ENCODE peak calls at places on chromosomes 13 and 19, in five cellular contexts. L is CD8-positive, alpha-beta T cell; C is bronchial epithelial cell; P is fibroblast of lung; F is tibial artery. U is an unnamed sample.

GRCh38 chr19:40424637-40425449 is 949 bp downstream of the SERTAD1 start:
- DNase-seq in L (no peak), F (no peak), P (peak; percentile 23), C (no peak), U (no peak)

GRCh38 chr13:41645313-41645712 is 188.0 kb downstream of the RGCC start:
- DNase-seq in C (peak; percentile 72), F (peak; percentile 82), P (peak; percentile 89), L (no peak), U (no peak)

GRCh38 chr13:67223024-67223423 is 7.1 kb downstream of the PCDH9 start:
- DNase-seq in F (no peak), C (peak; percentile 43), L (no peak), P (peak; percentile 74), U (no peak)

GRCh38 chr13:45121421-45121820 is 1.1 kb downstream of the GTF2F2 start:
- DNase-seq in F (no peak), L (no peak), C (peak; percentile 41), P (peak; percentile 43), U (peak; percentile 15)

GRCh38 chr19:51810228-51810627 is 15.3 kb downstream of the FPR3 start:
- DNase-seq in P (no peak), C (no peak), L (no peak), F (no peak), U (no peak)

GRCh38 chr13:111388851-111389500 is 68.5 kb downstream of the TEX29 start:
- DNase-seq in L (peak; percentile 23), C (no peak), P (no peak), F (peak; percentile 40), U (no peak)

GRCh38 chr13:44331912-44332840 is 41.4 kb upstream of the SERP2 start:
- DNase-seq in C (no peak), P (peak; percentile 96), F (peak; percentile 89), L (no peak), U (no peak)

GRCh38 chr19:2544576-2545415 is 68.9 kb downstream of the GADD45B start:
- DNase-seq in F (peak; percentile 66), C (no peak), P (peak; percentile 31), L (no peak), U (no peak)

GRCh38 chr19:41353466-41354342 is at the start of gene TGFB1:
- DNase-seq in F (peak; percentile 95), P (peak; percentile 85), L (peak; percentile 92), C (peak; percentile 55), U (peak; percentile 93)

GRCh38 chr13:21868823-21869222 is 197.9 kb downstream of the FGF9 start:
- DNase-seq in L (no peak), C (no peak), F (no peak), P (no peak), U (no peak)

GRCh38 chr13:29733069-29733700 is 117.2 kb downstream of the UBL3 start:
- DNase-seq in L (no peak), P (no peak), F (no peak), C (no peak), U (no peak)

GRCh38 chr13:29730253-29730652 is 120.2 kb downstream of the UBL3 start:
- DNase-seq in F (no peak), P (no peak), C (no peak), L (no peak), U (no peak)
- TF ChIP-seq CTCF in F (no peak), P (no peak), C (no peak), L (no peak), U (peak; percentile 15)

DNA sequence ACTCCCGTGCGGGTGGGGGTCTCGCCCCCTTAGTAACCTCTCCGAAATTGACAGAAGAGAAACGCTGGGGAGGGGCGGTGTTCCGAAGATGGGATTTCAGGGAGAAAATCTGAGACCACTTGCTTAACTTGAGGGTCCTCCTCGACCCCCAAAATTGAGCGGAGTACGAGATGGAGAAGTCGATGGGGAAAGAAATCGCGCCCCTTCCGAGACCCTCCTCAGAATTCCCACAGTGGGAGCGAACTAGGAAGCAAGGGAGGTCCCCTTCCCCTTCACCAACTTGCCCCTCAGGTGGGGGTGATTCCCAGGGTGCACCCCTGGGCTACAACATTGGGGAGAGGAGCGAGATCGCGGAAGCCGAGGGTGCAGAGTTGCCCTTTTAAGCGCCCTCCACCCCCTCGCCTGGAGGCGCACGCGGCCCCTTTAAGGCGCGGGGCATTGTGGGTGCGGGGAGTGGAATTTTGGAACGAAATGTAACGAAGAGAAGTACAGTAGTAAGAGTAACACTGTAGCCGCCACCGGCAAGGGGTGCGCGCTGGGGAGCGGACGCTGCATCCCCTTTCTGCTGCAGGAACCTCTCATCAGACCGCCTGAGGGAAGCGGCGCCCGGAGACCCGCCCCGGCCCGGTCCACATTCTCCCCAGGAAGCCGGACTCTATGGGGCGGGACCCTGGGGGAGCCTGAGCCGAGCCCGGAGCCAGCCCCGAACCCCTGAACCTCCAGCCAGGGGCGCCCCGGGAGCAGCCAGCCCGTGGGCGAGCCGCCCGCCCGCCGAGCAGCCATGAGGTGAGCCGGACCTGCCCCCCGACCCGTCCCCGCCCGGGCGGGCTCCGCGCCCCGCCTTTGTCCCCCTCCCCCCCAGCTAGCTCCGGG is at the start of gene VASP:
- DNase-seq in P (peak; percentile 84), C (peak; percentile 78), L (peak; percentile 89), F (peak; percentile 92), U (peak; percentile 93)
- H3K4me3 ChIP-seq in P (peak within 1 kb of the TSS; percentile 91), C (peak within 1 kb of the TSS; percentile 94), L (peak within 1 kb of the TSS; percentile 90), F (peak within 1 kb of the TSS; percentile 91), U (peak within 1 kb of the TSS; percentile 79)

DNA sequence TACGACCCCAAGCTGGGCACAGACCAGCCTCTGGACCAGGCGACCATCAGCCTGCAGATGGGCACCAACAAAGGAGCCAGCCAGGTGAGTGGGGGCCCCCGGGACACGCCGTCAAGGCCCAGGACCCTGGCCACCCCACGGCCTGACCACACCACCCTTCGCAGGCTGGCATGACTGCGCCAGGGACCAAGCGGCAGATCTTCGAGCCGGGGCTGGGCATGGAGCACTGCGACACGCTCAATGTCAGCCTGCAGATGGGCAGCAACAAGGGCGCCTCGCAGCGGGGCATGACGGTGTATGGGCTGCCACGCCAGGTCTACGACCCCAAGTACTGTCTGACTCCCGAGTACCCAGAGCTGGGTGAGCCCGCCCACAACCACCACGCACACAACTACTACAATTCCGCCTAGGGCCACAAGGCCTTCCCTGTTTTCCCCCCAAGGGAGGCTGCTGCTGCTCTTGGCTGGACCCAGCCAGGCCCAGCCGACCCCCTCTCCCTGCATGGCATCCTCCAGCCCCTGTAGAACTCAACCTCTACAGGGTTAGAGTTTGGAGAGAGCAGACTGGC is 9.6 kb downstream of the ELOF1 start:
- DNase-seq in L (no peak), P (no peak), F (no peak), C (no peak), U (no peak)
- H3K36me3 ChIP-seq in L (peaks cover 15% of the 10 kb centered on the region), P (peaks cover 13% of the 10 kb centered on the region), F (peaks cover 71% of the 10 kb centered on the region), C (peaks cover 9% of the 10 kb centered on the region), U (peaks cover 13% of the 10 kb centered on the region)

DNA sequence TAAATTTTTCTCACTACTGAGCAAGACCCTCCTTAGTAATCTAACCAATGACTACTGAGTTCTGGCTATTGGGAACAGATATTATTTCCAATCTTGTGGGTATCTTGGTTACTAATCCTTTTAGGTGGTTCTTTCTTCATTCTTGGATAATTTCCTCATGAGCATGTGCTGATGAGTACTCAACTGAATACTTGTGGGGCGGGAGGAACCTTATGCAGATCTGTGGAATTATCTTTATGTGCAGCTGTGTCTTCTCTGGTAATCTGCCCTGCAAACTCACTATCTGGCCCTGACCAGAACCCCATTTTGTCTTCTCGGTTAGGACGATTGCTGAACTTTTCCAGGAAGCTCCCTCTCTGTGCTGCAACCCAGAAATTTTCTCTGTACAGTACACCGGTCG is 89.7 kb upstream of the TRPC4 start:
- DNase-seq in F (no peak), C (no peak), P (no peak), L (no peak), U (no peak)
- TF ChIP-seq CTCF in F (no peak), C (no peak), P (no peak), L (no peak), U (no peak)

GRCh38 chr13:26558912-26559485 is 1.5 kb downstream of the WASF3 start:
- DNase-seq in L (no peak), P (no peak), C (no peak), F (no peak), U (no peak)
- H3K4me3 ChIP-seq in L (no peak overlapping the region), P (peak overlapping the region; percentile 83), C (no peak overlapping the region), F (peak overlapping the region; percentile 60), U (no peak overlapping the region)

DNA sequence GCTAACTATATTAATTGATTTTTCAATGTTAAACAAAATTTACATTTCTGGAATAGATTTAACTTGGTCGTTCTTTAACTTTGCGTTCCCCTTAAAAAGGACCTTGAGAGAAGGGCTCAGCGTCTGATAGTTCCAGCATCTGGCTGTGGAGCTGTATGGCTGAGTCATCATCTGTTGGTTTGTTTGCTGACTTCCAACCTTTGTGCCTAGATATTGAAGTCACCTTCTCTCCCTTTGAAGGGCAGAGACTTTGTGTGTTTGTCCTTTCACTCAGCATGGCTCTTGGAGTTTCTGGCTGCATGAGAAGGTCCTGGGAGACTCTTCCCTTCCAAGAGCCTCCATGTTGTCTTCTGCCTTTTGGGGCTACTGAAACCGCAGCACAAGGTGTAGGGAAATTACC is 16.6 kb upstream of the IRS2 start:
- DNase-seq in L (no peak), F (no peak), C (no peak), P (no peak), U (no peak)
- H3K36me3 ChIP-seq in L (no peaks in the 10 kb centered on the region), F (no peaks in the 10 kb centered on the region), C (no peaks in the 10 kb centered on the region), P (no peaks in the 10 kb centered on the region), U (no peaks in the 10 kb centered on the region)